ENCODE peak calls at places on chromosomes 11 and 22, in nine cellular contexts. One of them, this sample, is unnamed.

GRCh38 chr22:39598017-39598965 is 27.7 kb downstream of the CACNA1I start:
- DNase-seq in AG08395: no peak
- DNase-seq in naive thymus-derived CD4-positive, alpha-beta T cell: peak
- DNase-seq in coronary artery: no peak
- DNase-seq in AG10803: no peak
- DNase-seq in stimulated activated CD4-positive, alpha-beta T cell treated with anti-CD3 and anti-CD28 coated beads, Interleukin-4, amount 100 ng/mL, for 1 hour: peak
- DNase-seq in HT1080: no peak
- DNase-seq in progenitor cell of endocrine pancreas: peak
- DNase-seq in GM13977: peak
- DNase-seq in this sample: peak

GRCh38 chr11:6443269-6444003 is 2.6 kb upstream of the HPX start:
- DNase-seq in AG08395: peak
- DNase-seq in naive thymus-derived CD4-positive, alpha-beta T cell: peak
- DNase-seq in coronary artery: no peak
- DNase-seq in AG10803: peak
- DNase-seq in stimulated activated CD4-positive, alpha-beta T cell treated with anti-CD3 and anti-CD28 coated beads, Interleukin-4, amount 100 ng/mL, for 1 hour: peak
- DNase-seq in HT1080: peak
- DNase-seq in progenitor cell of endocrine pancreas: no peak
- DNase-seq in GM13977: peak
- DNase-seq in this sample: peak

GRCh38 chr22:31952459-31952858 is 8.1 kb downstream of the YWHAH start:
- DNase-seq in AG08395: peak
- DNase-seq in naive thymus-derived CD4-positive, alpha-beta T cell: no peak
- DNase-seq in coronary artery: no peak
- DNase-seq in AG10803: peak
- DNase-seq in stimulated activated CD4-positive, alpha-beta T cell treated with anti-CD3 and anti-CD28 coated beads, Interleukin-4, amount 100 ng/mL, for 1 hour: no peak
- DNase-seq in HT1080: peak
- DNase-seq in progenitor cell of endocrine pancreas: no peak
- DNase-seq in GM13977: no peak
- DNase-seq in this sample: no peak

GRCh38 chr11:36265793-36266628 is 23.2 kb downstream of the COMMD9 start:
- DNase-seq in AG08395: peak
- DNase-seq in naive thymus-derived CD4-positive, alpha-beta T cell: peak
- DNase-seq in coronary artery: no peak
- DNase-seq in AG10803: peak
- DNase-seq in stimulated activated CD4-positive, alpha-beta T cell treated with anti-CD3 and anti-CD28 coated beads, Interleukin-4, amount 100 ng/mL, for 1 hour: peak
- DNase-seq in HT1080: peak
- DNase-seq in progenitor cell of endocrine pancreas: peak
- DNase-seq in GM13977: peak
- DNase-seq in this sample: peak

GRCh38 chr11:42625757-42626156 is 686.0 kb upstream of the API5 start:
- DNase-seq in AG08395: no peak
- DNase-seq in naive thymus-derived CD4-positive, alpha-beta T cell: no peak
- DNase-seq in coronary artery: no peak
- DNase-seq in AG10803: no peak
- DNase-seq in stimulated activated CD4-positive, alpha-beta T cell treated with anti-CD3 and anti-CD28 coated beads, Interleukin-4, amount 100 ng/mL, for 1 hour: no peak
- DNase-seq in HT1080: no peak
- DNase-seq in progenitor cell of endocrine pancreas: no peak
- DNase-seq in GM13977: no peak
- DNase-seq in this sample: no peak

GRCh38 chr11:2204361-2205213 is 33.0 kb upstream of the TH start:
- DNase-seq in AG08395: no peak
- DNase-seq in naive thymus-derived CD4-positive, alpha-beta T cell: no peak
- DNase-seq in coronary artery: peak
- DNase-seq in AG10803: no peak
- DNase-seq in stimulated activated CD4-positive, alpha-beta T cell treated with anti-CD3 and anti-CD28 coated beads, Interleukin-4, amount 100 ng/mL, for 1 hour: no peak
- DNase-seq in HT1080: no peak
- DNase-seq in progenitor cell of endocrine pancreas: peak
- DNase-seq in GM13977: no peak
- DNase-seq in this sample: no peak

GRCh38 chr11:105108247-105108646 is 31.3 kb downstream of the CARD18 start:
- DNase-seq in AG08395: no peak
- DNase-seq in naive thymus-derived CD4-positive, alpha-beta T cell: no peak
- DNase-seq in coronary artery: no peak
- DNase-seq in AG10803: no peak
- DNase-seq in stimulated activated CD4-positive, alpha-beta T cell treated with anti-CD3 and anti-CD28 coated beads, Interleukin-4, amount 100 ng/mL, for 1 hour: no peak
- DNase-seq in HT1080: no peak
- DNase-seq in progenitor cell of endocrine pancreas: no peak
- DNase-seq in GM13977: no peak
- DNase-seq in this sample: no peak

GRCh38 chr22:42719133-42719532 is 1.5 kb downstream of the A4GALT start:
- DNase-seq in AG08395: no peak
- DNase-seq in naive thymus-derived CD4-positive, alpha-beta T cell: no peak
- DNase-seq in coronary artery: no peak
- DNase-seq in AG10803: peak
- DNase-seq in stimulated activated CD4-positive, alpha-beta T cell treated with anti-CD3 and anti-CD28 coated beads, Interleukin-4, amount 100 ng/mL, for 1 hour: no peak
- DNase-seq in HT1080: no peak
- DNase-seq in progenitor cell of endocrine pancreas: no peak
- DNase-seq in GM13977: no peak
- DNase-seq in this sample: no peak

GRCh38 chr11:63839508-63840355 is 822 bp downstream of the MARK2 start:
- DNase-seq in AG08395: no peak
- DNase-seq in naive thymus-derived CD4-positive, alpha-beta T cell: peak
- DNase-seq in coronary artery: no peak
- DNase-seq in AG10803: peak
- DNase-seq in stimulated activated CD4-positive, alpha-beta T cell treated with anti-CD3 and anti-CD28 coated beads, Interleukin-4, amount 100 ng/mL, for 1 hour: peak
- DNase-seq in HT1080: no peak
- DNase-seq in progenitor cell of endocrine pancreas: no peak
- DNase-seq in GM13977: no peak
- DNase-seq in this sample: peak

GRCh38 chr22:37416806-37417205 is 10.5 kb downstream of the ELFN2 start:
- DNase-seq in AG08395: no peak
- DNase-seq in naive thymus-derived CD4-positive, alpha-beta T cell: peak
- DNase-seq in coronary artery: no peak
- DNase-seq in AG10803: no peak
- DNase-seq in stimulated activated CD4-positive, alpha-beta T cell treated with anti-CD3 and anti-CD28 coated beads, Interleukin-4, amount 100 ng/mL, for 1 hour: no peak
- DNase-seq in HT1080: no peak
- DNase-seq in progenitor cell of endocrine pancreas: no peak
- DNase-seq in GM13977: no peak
- DNase-seq in this sample: peak

GRCh38 chr11:70535191-70535971 is 137.1 kb downstream of the CTTN start:
- DNase-seq in AG08395: no peak
- DNase-seq in naive thymus-derived CD4-positive, alpha-beta T cell: no peak
- DNase-seq in coronary artery: no peak
- DNase-seq in AG10803: no peak
- DNase-seq in stimulated activated CD4-positive, alpha-beta T cell treated with anti-CD3 and anti-CD28 coated beads, Interleukin-4, amount 100 ng/mL, for 1 hour: no peak
- DNase-seq in HT1080: no peak
- DNase-seq in progenitor cell of endocrine pancreas: no peak
- DNase-seq in GM13977: no peak
- DNase-seq in this sample: no peak

GRCh38 chr22:19663286-19663815 is 51.0 kb upstream of the SEPTIN5 start:
- DNase-seq in AG08395: peak
- DNase-seq in naive thymus-derived CD4-positive, alpha-beta T cell: no peak
- DNase-seq in coronary artery: no peak
- DNase-seq in AG10803: peak
- DNase-seq in stimulated activated CD4-positive, alpha-beta T cell treated with anti-CD3 and anti-CD28 coated beads, Interleukin-4, amount 100 ng/mL, for 1 hour: no peak
- DNase-seq in HT1080: peak
- DNase-seq in progenitor cell of endocrine pancreas: no peak
- DNase-seq in GM13977: no peak
- DNase-seq in this sample: no peak

GRCh38 chr11:61587951-61588695 is 7.2 kb upstream of the SYT7 start:
- DNase-seq in AG08395: peak
- DNase-seq in naive thymus-derived CD4-positive, alpha-beta T cell: peak
- DNase-seq in coronary artery: no peak
- DNase-seq in AG10803: no peak
- DNase-seq in stimulated activated CD4-positive, alpha-beta T cell treated with anti-CD3 and anti-CD28 coated beads, Interleukin-4, amount 100 ng/mL, for 1 hour: peak
- DNase-seq in HT1080: no peak
- DNase-seq in progenitor cell of endocrine pancreas: peak
- DNase-seq in GM13977: peak
- DNase-seq in this sample: peak

GRCh38 chr11:12673601-12673923 is 659 bp upstream of the TEAD1 start:
- DNase-seq in AG08395: no peak
- DNase-seq in naive thymus-derived CD4-positive, alpha-beta T cell: no peak
- DNase-seq in coronary artery: no peak
- DNase-seq in AG10803: no peak
- DNase-seq in stimulated activated CD4-positive, alpha-beta T cell treated with anti-CD3 and anti-CD28 coated beads, Interleukin-4, amount 100 ng/mL, for 1 hour: no peak
- DNase-seq in HT1080: no peak
- DNase-seq in progenitor cell of endocrine pancreas: no peak
- DNase-seq in GM13977: peak
- DNase-seq in this sample: no peak

GRCh38 chr11:74449369-74449931 is 17.9 kb downstream of the KCNE3 start:
- DNase-seq in AG08395: peak
- DNase-seq in naive thymus-derived CD4-positive, alpha-beta T cell: no peak
- DNase-seq in coronary artery: no peak
- DNase-seq in AG10803: peak
- DNase-seq in stimulated activated CD4-positive, alpha-beta T cell treated with anti-CD3 and anti-CD28 coated beads, Interleukin-4, amount 100 ng/mL, for 1 hour: no peak
- DNase-seq in HT1080: peak
- DNase-seq in progenitor cell of endocrine pancreas: no peak
- DNase-seq in GM13977: peak
- DNase-seq in this sample: peak

GRCh38 chr11:119530503-119530902 is 107.5 kb upstream of the THY1 start:
- DNase-seq in AG08395: no peak
- DNase-seq in naive thymus-derived CD4-positive, alpha-beta T cell: no peak
- DNase-seq in coronary artery: no peak
- DNase-seq in AG10803: no peak
- DNase-seq in stimulated activated CD4-positive, alpha-beta T cell treated with anti-CD3 and anti-CD28 coated beads, Interleukin-4, amount 100 ng/mL, for 1 hour: no peak
- DNase-seq in HT1080: no peak
- DNase-seq in progenitor cell of endocrine pancreas: no peak
- DNase-seq in GM13977: no peak
- DNase-seq in this sample: no peak

GRCh38 chr11:57549983-57550382 is 12.6 kb downstream of the SMTNL1 start:
- DNase-seq in AG08395: no peak
- DNase-seq in naive thymus-derived CD4-positive, alpha-beta T cell: no peak
- DNase-seq in coronary artery: no peak
- DNase-seq in AG10803: no peak
- DNase-seq in stimulated activated CD4-positive, alpha-beta T cell treated with anti-CD3 and anti-CD28 coated beads, Interleukin-4, amount 100 ng/mL, for 1 hour: no peak
- DNase-seq in HT1080: no peak
- DNase-seq in progenitor cell of endocrine pancreas: no peak
- DNase-seq in GM13977: no peak
- DNase-seq in this sample: no peak

GRCh38 chr11:62603771-62604170 is 2.1 kb upstream of the MTA2 start:
- DNase-seq in AG08395: no peak
- DNase-seq in naive thymus-derived CD4-positive, alpha-beta T cell: no peak
- DNase-seq in coronary artery: no peak
- DNase-seq in AG10803: no peak
- DNase-seq in stimulated activated CD4-positive, alpha-beta T cell treated with anti-CD3 and anti-CD28 coated beads, Interleukin-4, amount 100 ng/mL, for 1 hour: no peak
- DNase-seq in HT1080: no peak
- DNase-seq in progenitor cell of endocrine pancreas: no peak
- DNase-seq in GM13977: no peak
- DNase-seq in this sample: no peak

GRCh38 chr22:49954991-49955580 is 5.5 kb upstream of the PIM3 start:
- DNase-seq in AG08395: no peak
- DNase-seq in naive thymus-derived CD4-positive, alpha-beta T cell: no peak
- DNase-seq in coronary artery: no peak
- DNase-seq in AG10803: no peak
- DNase-seq in stimulated activated CD4-positive, alpha-beta T cell treated with anti-CD3 and anti-CD28 coated beads, Interleukin-4, amount 100 ng/mL, for 1 hour: no peak
- DNase-seq in HT1080: no peak
- DNase-seq in progenitor cell of endocrine pancreas: no peak
- DNase-seq in GM13977: no peak
- DNase-seq in this sample: no peak

GRCh38 chr11:20337526-20338154 is 25.9 kb upstream of the HTATIP2 start:
- DNase-seq in AG08395: peak
- DNase-seq in naive thymus-derived CD4-positive, alpha-beta T cell: no peak
- DNase-seq in coronary artery: no peak
- DNase-seq in AG10803: no peak
- DNase-seq in stimulated activated CD4-positive, alpha-beta T cell treated with anti-CD3 and anti-CD28 coated beads, Interleukin-4, amount 100 ng/mL, for 1 hour: no peak
- DNase-seq in HT1080: peak
- DNase-seq in progenitor cell of endocrine pancreas: no peak
- DNase-seq in GM13977: peak
- DNase-seq in this sample: peak

GRCh38 chr22:39663751-39664150 is 93.2 kb downstream of the CACNA1I start:
- DNase-seq in AG08395: no peak
- DNase-seq in naive thymus-derived CD4-positive, alpha-beta T cell: no peak
- DNase-seq in coronary artery: no peak
- DNase-seq in AG10803: no peak
- DNase-seq in stimulated activated CD4-positive, alpha-beta T cell treated with anti-CD3 and anti-CD28 coated beads, Interleukin-4, amount 100 ng/mL, for 1 hour: no peak
- DNase-seq in HT1080: no peak
- DNase-seq in progenitor cell of endocrine pancreas: no peak
- DNase-seq in GM13977: no peak
- DNase-seq in this sample: no peak

This sample was measured in NCI-H345.